ENCODE peak calls at places on chromosomes 3 and 15, in six cellular contexts. H, C, Q, J, G and P are unnamed samples.

GRCh38 chr15:50463423-50464358 is 39.5 kb downstream of the USP8 start:
- DNase-seq in C (no peak), Q (no peak), J (peak; percentile 14), H (peak; percentile 43), G (no peak), P (no peak)

GRCh38 chr15:93523490-93523889 is 434.5 kb upstream of the RGMA start:
- DNase-seq in H (no peak), C (peak; percentile 52), Q (no peak), J (no peak), G (no peak), P (no peak)

GRCh38 chr3:164326714-164327113 is 751.6 kb downstream of the SI start:
- DNase-seq in J (no peak), G (no peak), H (no peak), C (no peak), Q (no peak), P (no peak)

GRCh38 chr3:146020969-146021368 is 140.0 kb downstream of the PLOD2 start:
- DNase-seq in C (no peak), Q (no peak), G (no peak), H (no peak), J (no peak), P (no peak)

GRCh38 chr3:160564949-160565441 is 376 bp downstream of the KPNA4 start:
- DNase-seq in Q (no peak), G (peak; percentile 76), C (peak; percentile 22), J (no peak), H (no peak), P (peak; percentile 29)

GRCh38 chr15:60584355-60585023 is 105.5 kb upstream of the ICE2 start:
- DNase-seq in G (no peak), Q (no peak), J (no peak), C (no peak), H (no peak), P (peak; percentile 70)

GRCh38 chr3:140360332-140360731 is 317.5 kb upstream of the TRIM42 start:
- DNase-seq in C (no peak), J (no peak), H (no peak), G (no peak), Q (no peak), P (no peak)

GRCh38 chr3:96970211-96970610 is 155.8 kb downstream of the EPHA6 start:
- DNase-seq in J (no peak), Q (no peak), H (no peak), G (no peak), C (no peak), P (peak; percentile 94)

GRCh38 chr3:138450704-138451424 is 16.4 kb downstream of the ESYT3 start:
- DNase-seq in H (no peak), J (no peak), Q (no peak), G (no peak), C (no peak), P (no peak)

GRCh38 chr15:31325432-31325975 is 1.1 kb upstream of the KLF13 start:
- DNase-seq in Q (peak; percentile 75), H (peak; percentile 77), C (no peak), G (no peak), J (no peak), P (peak; percentile 3)

GRCh38 chr3:129577925-129578742 is 28.3 kb downstream of the PLXND1 start:
- DNase-seq in C (no peak), G (no peak), J (no peak), H (peak; percentile 50), Q (no peak), P (no peak)

GRCh38 chr3:196544491-196544992 is 23.8 kb downstream of the WDR53 start:
- DNase-seq in C (no peak), H (no peak), G (no peak), J (no peak), Q (no peak), P (no peak)

GRCh38 chr3:42020681-42021307 is 58.9 kb upstream of the ULK4 start:
- DNase-seq in Q (no peak), C (peak; percentile 81), J (no peak), G (peak; percentile 37), H (no peak), P (peak; percentile 92)

GRCh38 chr3:50088725-50089602 is at the start of gene RBM5:
- DNase-seq in Q (peak; percentile 87), G (peak; percentile 91), H (peak; percentile 87), J (peak; percentile 74), C (peak; percentile 90), P (peak; percentile 84)

GRCh38 chr3:117603097-117603496 is 893.5 kb downstream of the TUSC7 start:
- DNase-seq in J (no peak), Q (no peak), G (no peak), C (no peak), H (peak; percentile 44), P (no peak)

GRCh38 chr3:50194128-50194902 is 2.9 kb downstream of the GNAT1 start:
- DNase-seq in Q (peak; percentile 76), G (peak; percentile 70), C (peak; percentile 39), H (peak; percentile 87), J (no peak), P (peak; percentile 46)

GRCh38 chr3:127750226-127751031 is 71.9 kb downstream of the MGLL start:
- DNase-seq in H (peak; percentile 82), C (peak; percentile 84), J (no peak), G (no peak), Q (no peak), P (peak; percentile 91)

GRCh38 chr3:163671201-163671600 is 1407.1 kb downstream of the SI start:
- DNase-seq in Q (no peak), C (no peak), J (no peak), G (peak; percentile 23), H (no peak), P (peak; percentile 20)

GRCh38 chr3:30864158-30864557 is 30.3 kb downstream of the GADL1 start:
- DNase-seq in J (no peak), C (no peak), G (no peak), H (no peak), Q (no peak), P (no peak)

GRCh38 chr15:55615445-55615844 is 27.3 kb upstream of the PYGO1 start:
- DNase-seq in G (no peak), C (no peak), H (no peak), J (no peak), Q (no peak), P (no peak)

GRCh38 chr15:40769310-40770146 is at the start of gene C15orf62:
- DNase-seq in J (no peak), Q (peak; percentile 51), G (no peak), C (no peak), H (peak; percentile 85), P (peak; percentile 84)

GRCh38 chr3:179455954-179456353 is 4.7 kb upstream of the GNB4 start:
- DNase-seq in C (no peak), H (no peak), J (no peak), Q (no peak), G (no peak), P (no peak)

GRCh38 chr3:9780920-9781319 is 11.2 kb upstream of the CAMK1 start:
- DNase-seq in G (no peak), H (no peak), J (no peak), C (no peak), Q (no peak), P (no peak)

GRCh38 chr15:49101536-49101935 is 53.9 kb downstream of the COPS2 start:
- DNase-seq in G (no peak), H (no peak), C (peak; percentile 11), Q (no peak), J (no peak), P (no peak)

GRCh38 chr15:76763554-76763953 is 141.6 kb downstream of the SCAPER start:
- DNase-seq in G (no peak), Q (no peak), H (no peak), J (no peak), C (no peak), P (no peak)

DNA sequence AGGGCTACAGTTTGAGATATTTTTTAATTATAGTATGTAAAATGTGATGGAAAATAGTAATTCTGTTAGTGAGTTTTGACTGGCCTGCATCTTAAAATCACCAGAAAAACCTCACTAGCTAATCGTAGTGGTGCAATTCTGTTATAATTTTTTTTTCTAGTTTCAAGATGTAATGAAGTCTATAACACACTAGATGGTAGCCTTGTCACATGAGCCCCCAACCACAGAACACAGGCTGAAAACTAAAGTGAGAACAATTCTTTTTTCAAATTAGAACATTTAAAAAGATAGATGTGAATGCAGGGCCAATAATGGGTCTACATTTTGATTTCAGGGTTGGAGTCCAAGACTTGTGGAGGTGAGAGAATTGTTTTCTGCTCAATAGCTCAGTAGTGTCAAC is 83.3 kb upstream of the KCNH8 start:
- DNase-seq in C (no peak), G (no peak), Q (no peak), H (no peak), J (no peak), P (no peak)
- TF ChIP-seq CTCF in C (no peak), G (peak; percentile 28), Q (no peak), H (peak; percentile 46), J (no peak), P (peak; percentile 31)

GRCh38 chr15:79007066-79007465 is 62.2 kb upstream of the CTSH start:
- DNase-seq in J (no peak), C (peak; percentile 15), G (peak; percentile 77), Q (no peak), H (no peak), P (peak; percentile 52)
- TF ChIP-seq CTCF in J (peak; percentile 59), C (peak; percentile 76), G (peak; percentile 66), Q (no peak), H (peak; percentile 61), P (peak; percentile 86)

GRCh38 chr15:74293021-74293810 is 57.1 kb downstream of the CCDC33 start:
- DNase-seq in G (no peak), C (no peak), H (no peak), J (no peak), Q (no peak), P (no peak)

GRCh38 chr15:74300057-74300620 is 64.0 kb downstream of the CCDC33 start:
- DNase-seq in J (no peak), H (no peak), G (no peak), C (no peak), Q (no peak), P (no peak)

GRCh38 chr15:74294010-74294409 is 57.9 kb downstream of the CCDC33 start:
- DNase-seq in Q (no peak), H (no peak), G (no peak), C (no peak), J (no peak), P (no peak)

GRCh38 chr15:74297867-74298266 is 61.7 kb downstream of the CCDC33 start:
- DNase-seq in H (no peak), J (no peak), Q (no peak), C (no peak), G (no peak), P (no peak)

DNA sequence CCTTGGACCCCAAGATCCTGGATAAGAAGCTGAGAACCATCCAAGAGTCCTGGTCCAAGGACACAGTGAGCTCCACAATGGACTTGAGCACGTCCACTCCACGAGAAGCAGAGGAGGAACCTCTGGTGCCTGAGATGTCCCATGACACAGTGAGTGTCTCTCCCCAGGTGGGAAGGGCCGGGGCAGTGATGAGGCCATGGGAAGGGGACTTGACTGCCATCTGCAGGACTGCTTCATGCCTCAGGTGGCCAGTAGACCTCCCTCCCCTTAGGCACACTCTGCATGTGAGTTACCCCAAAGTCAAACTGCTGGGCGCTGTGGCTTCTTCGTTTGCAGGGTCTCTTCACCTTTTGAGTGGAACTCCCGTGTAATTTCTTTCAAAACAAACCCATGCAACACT is 59.7 kb downstream of the CCDC33 start:
- DNase-seq in C (no peak), J (no peak), H (no peak), G (no peak), Q (no peak), P (no peak)
- TF ChIP-seq CTCF in C (no peak), J (no peak), H (peak; percentile 16), G (no peak), Q (no peak), P (no peak)

DNA sequence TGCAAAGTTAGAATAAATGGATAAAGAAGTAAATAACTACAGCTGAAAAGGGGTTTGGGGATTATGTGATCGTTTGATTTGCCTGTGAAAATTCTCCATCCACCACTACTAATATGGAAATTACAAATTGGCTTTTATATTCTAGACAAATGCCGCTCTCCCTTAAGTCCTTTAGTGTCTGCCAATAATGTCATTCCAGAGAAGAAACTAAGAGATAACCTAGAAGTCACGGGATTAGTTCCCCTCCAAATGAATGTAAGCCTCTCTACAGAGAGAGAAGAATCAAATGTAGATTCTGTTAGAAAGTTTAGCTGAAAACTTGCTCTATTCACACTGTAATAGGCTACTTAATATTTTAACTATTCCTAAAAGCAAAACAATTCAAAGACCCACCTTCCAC is 92.0 kb downstream of the ALDH1A2 start:
- DNase-seq in J (no peak), H (no peak), G (no peak), Q (no peak), C (no peak), P (no peak)
- TF ChIP-seq CTCF in J (no peak), H (no peak), G (no peak), Q (no peak), C (no peak), P (no peak)